ENCODE peak calls at places on chromosomes 13 and 19, in six cellular contexts. T, J, L, V, X and C are unnamed samples.
A peak's percentile ranks its signal among the peaks of the same experiment; 100 is the strongest.

GRCh38 chr13:101917833-101918755 is 465.6 kb downstream of the ITGBL1 start:
- DNase-seq in T (peak; percentile 29), J (no peak), L (no peak), V (no peak), X (no peak), C (peak; percentile 67)

GRCh38 chr13:82214341-82214740 is 1667.9 kb downstream of the SLITRK1 start:
- DNase-seq in T (no peak), J (no peak), L (no peak), V (no peak), X (no peak), C (no peak)

GRCh38 chr13:110661256-110661655 is 44.7 kb downstream of the CARS2 start:
- DNase-seq in T (no peak), J (no peak), L (no peak), V (no peak), X (no peak), C (no peak)

GRCh38 chr19:40671404-40671803 is 19.0 kb downstream of the NUMBL start:
- DNase-seq in T (no peak), J (no peak), L (no peak), V (no peak), X (no peak), C (no peak)

GRCh38 chr13:71625694-71626093 is 241.3 kb downstream of the DACH1 start:
- DNase-seq in T (no peak), J (no peak), L (no peak), V (no peak), X (no peak), C (no peak)

GRCh38 chr19:30752201-30752600 is 380.0 kb downstream of the ZNF536 start:
- DNase-seq in T (no peak), J (no peak), L (no peak), V (no peak), X (no peak), C (no peak)

GRCh38 chr19:30546332-30546731 is 174.1 kb downstream of the ZNF536 start:
- DNase-seq in T (no peak), J (no peak), L (no peak), V (no peak), X (no peak), C (no peak)

GRCh38 chr13:42600943-42601342 is 27.0 kb downstream of the TNFSF11 start:
- DNase-seq in T (no peak), J (no peak), L (no peak), V (no peak), X (no peak), C (no peak)

GRCh38 chr13:102799544-102800144 is 725 bp downstream of the BIVM start:
- DNase-seq in T (peak; percentile 32), J (peak; percentile 37), L (no peak), V (no peak), X (no peak), C (peak; percentile 21)

GRCh38 chr13:33910267-33910666 is 92.3 kb downstream of the RFC3 start:
- DNase-seq in T (no peak), J (no peak), L (no peak), V (no peak), X (no peak), C (no peak)

GRCh38 chr19:20171285-20171684 is 4.3 kb downstream of the ZNF486 start:
- DNase-seq in T (no peak), J (no peak), L (no peak), V (no peak), X (no peak), C (no peak)

GRCh38 chr19:2273356-2274184 is 8.4 kb downstream of the PEAK3 start:
- DNase-seq in T (peak; percentile 89), J (peak; percentile 76), L (peak; percentile 73), V (peak; percentile 64), X (peak; percentile 65), C (peak; percentile 96)

GRCh38 chr13:83667606-83668005 is 214.7 kb downstream of the SLITRK1 start:
- DNase-seq in T (no peak), J (no peak), L (no peak), V (no peak), X (no peak), C (no peak)

GRCh38 chr19:11577451-11578341 is at the start of gene ACP5:
- DNase-seq in T (no peak), J (no peak), L (no peak), V (no peak), X (no peak), C (no peak)

GRCh38 chr19:44903602-44904425 is 1.8 kb upstream of the APOE start:
- DNase-seq in T (peak; percentile 89), J (peak; percentile 70), L (peak; percentile 58), V (peak; percentile 80), X (no peak), C (peak; percentile 80)

GRCh38 chr13:62687727-62688126 is 1272.1 kb upstream of the PCDH20 start:
- DNase-seq in T (peak; percentile 20), J (no peak), L (no peak), V (no peak), X (no peak), C (peak; percentile 20)

GRCh38 chr13:108987488-108987887 is 358.1 kb downstream of the MYO16 start:
- DNase-seq in T (no peak), J (no peak), L (no peak), V (no peak), X (no peak), C (no peak)

GRCh38 chr13:51645154-51645650 is 60.9 kb downstream of the WDFY2 start:
- DNase-seq in T (no peak), J (no peak), L (no peak), V (no peak), X (no peak), C (peak; percentile 65)

GRCh38 chr13:98798849-98799645 is 46.6 kb upstream of the SLC15A1 start:
- DNase-seq in T (no peak), J (no peak), L (no peak), V (peak; percentile 8), X (no peak), C (no peak)

GRCh38 chr13:33349314-33349995 is 63.9 kb upstream of the STARD13 start:
- DNase-seq in T (peak; percentile 19), J (no peak), L (no peak), V (no peak), X (no peak), C (peak; percentile 36)

GRCh38 chr19:6074709-6075403 is 35.4 kb downstream of the RFX2 start:
- DNase-seq in T (no peak), J (no peak), L (no peak), V (no peak), X (no peak), C (no peak)

GRCh38 chr13:76792680-76793334 is 93.4 kb downstream of the KCTD12 start:
- DNase-seq in T (no peak), J (no peak), L (no peak), V (no peak), X (no peak), C (no peak)

GRCh38 chr13:30995331-30995730 is 62.9 kb downstream of the TEX26 start:
- DNase-seq in T (no peak), J (no peak), L (no peak), V (no peak), X (no peak), C (no peak)

GRCh38 chr13:106156468-106156867 is 379.0 kb downstream of the EFNB2 start:
- DNase-seq in T (no peak), J (no peak), L (no peak), V (no peak), X (no peak), C (no peak)

GRCh38 chr19:10126213-10126639 is 6.5 kb upstream of the EIF3G start:
- DNase-seq in T (no peak), J (no peak), L (no peak), V (no peak), X (no peak), C (no peak)

GRCh38 chr13:49220035-49220855 is at the start of gene MLNR:
- DNase-seq in T (peak; percentile 64), J (peak; percentile 42), L (no peak), V (peak; percentile 39), X (no peak), C (peak; percentile 76)

GRCh38 chr13:21526707-21527454 is 67.8 kb upstream of the ZDHHC20 start:
- DNase-seq in T (no peak), J (no peak), L (no peak), V (peak; percentile 89), X (no peak), C (no peak)
- TF ChIP-seq CREB1 in T (no peak), J (no peak), L (no peak), V (peak; percentile 49), X (no peak), C (no peak)

DNA sequence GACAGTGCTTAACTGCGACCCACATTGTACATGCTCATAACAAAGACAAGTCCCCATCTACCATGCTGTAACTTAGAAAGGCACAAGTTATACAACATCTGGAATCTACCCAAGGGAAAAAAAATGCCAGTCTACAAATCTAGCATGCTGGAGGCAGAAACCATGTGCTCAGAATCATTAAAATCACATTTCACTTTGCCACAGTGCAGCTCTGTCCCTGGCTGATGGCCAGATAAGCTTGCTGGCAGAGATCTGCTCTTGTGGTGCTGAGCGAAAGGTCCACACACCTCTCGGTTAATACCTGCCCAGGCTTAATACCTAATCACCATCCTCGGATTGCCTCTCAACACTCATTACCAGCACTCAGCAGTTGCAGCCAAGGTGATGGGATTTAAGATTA is 74.1 kb upstream of the UQCRFS1 start:
- DNase-seq in T (no peak), J (no peak), L (no peak), V (no peak), X (no peak), C (no peak)
- TF ChIP-seq CREB1 in T (no peak), J (no peak), L (no peak), V (no peak), X (no peak), C (no peak)

DNA sequence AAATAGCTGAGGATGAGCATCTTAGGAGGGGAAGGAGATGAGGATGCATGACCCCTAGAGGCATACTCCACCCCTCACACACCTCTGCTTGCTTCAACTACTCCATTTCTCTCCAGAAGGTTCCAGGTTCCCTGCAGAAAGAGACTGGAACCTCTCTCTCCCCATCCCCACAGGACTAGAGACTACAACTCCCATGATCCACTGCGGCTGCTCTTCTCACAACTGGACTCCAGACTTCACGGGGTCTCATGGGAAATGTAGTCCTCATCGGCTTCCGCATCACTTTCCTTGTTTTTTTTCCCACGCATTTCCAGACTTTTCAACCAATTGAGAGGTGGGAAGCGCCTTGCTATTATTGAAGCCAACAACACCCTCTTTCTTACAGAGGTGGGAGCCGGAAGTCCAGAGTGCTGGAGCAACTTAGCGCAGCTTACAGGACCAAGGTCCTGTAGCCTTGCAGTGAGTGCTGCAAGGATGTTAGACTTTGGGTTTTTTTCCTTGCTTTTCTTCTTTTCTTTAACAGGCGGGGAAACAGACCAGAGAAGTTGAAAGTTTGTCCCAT is 13.9 kb upstream of the CACNG6 start:
- DNase-seq in T (peak; percentile 82), J (peak; percentile 81), L (no peak), V (peak; percentile 71), X (no peak), C (peak; percentile 99)
- TF ChIP-seq CREB1 in T (no peak), J (no peak), L (peak; percentile 38), V (no peak), X (no peak), C (peak; percentile 54)

GRCh38 chr19:291561-292280 is 518 bp upstream of the PLPP2 start:
- DNase-seq in T (peak; percentile 54), J (peak; percentile 81), L (no peak), V (no peak), X (no peak), C (peak; percentile 39)

GRCh38 chr19:290539-291521 is at the start of gene PLPP2:
- DNase-seq in T (peak; percentile 92), J (peak; percentile 69), L (peak; percentile 85), V (no peak), X (no peak), C (peak; percentile 96)

GRCh38 chr19:288911-289310 is 2.3 kb downstream of the PLPP2 start:
- DNase-seq in T (no peak), J (no peak), L (no peak), V (no peak), X (no peak), C (no peak)

GRCh38 chr19:287381-287871 is 3.8 kb downstream of the PLPP2 start:
- DNase-seq in T (no peak), J (no peak), L (no peak), V (no peak), X (no peak), C (no peak)

GRCh38 chr19:289651-290538 is 1.3 kb downstream of the PLPP2 start:
- DNase-seq in T (peak; percentile 70), J (peak; percentile 45), L (peak; percentile 71), V (peak; percentile 42), X (no peak), C (peak; percentile 87)
- TF ChIP-seq CREB1 in T (no peak), J (no peak), L (peak; percentile 5), V (no peak), X (no peak), C (peak; percentile 45)